ENCODE peak calls at places on chromosome 12, in five cellular contexts. One of them, this sample, is unnamed.

GRCh38 chr12:48351022-48351708 is 446 bp upstream of the ZNF641 start:
- DNase-seq in adrenal gland: peak
- DNase-seq in lower leg skin: peak
- DNase-seq in bronchial epithelial cell: peak
- DNase-seq in heart right ventricle: no peak
- DNase-seq in this sample: peak

GRCh38 chr12:123532021-123532420 is 1.5 kb downstream of the RILPL1 start:
- DNase-seq in adrenal gland: peak
- DNase-seq in lower leg skin: no peak
- DNase-seq in bronchial epithelial cell: peak
- DNase-seq in heart right ventricle: no peak
- DNase-seq in this sample: no peak

GRCh38 chr12:116525418-116526001 is 33.7 kb upstream of the MAP1LC3B2 start:
- DNase-seq in adrenal gland: peak
- DNase-seq in lower leg skin: peak
- DNase-seq in bronchial epithelial cell: peak
- DNase-seq in heart right ventricle: peak
- DNase-seq in this sample: no peak

GRCh38 chr12:47837190-47838171 is 17.8 kb upstream of the HDAC7 start:
- DNase-seq in adrenal gland: peak
- DNase-seq in lower leg skin: peak
- DNase-seq in bronchial epithelial cell: peak
- DNase-seq in heart right ventricle: peak
- DNase-seq in this sample: peak

GRCh38 chr12:54300732-54301427 is at the start of gene NFE2:
- DNase-seq in adrenal gland: peak
- DNase-seq in lower leg skin: peak
- DNase-seq in bronchial epithelial cell: peak
- DNase-seq in heart right ventricle: peak
- DNase-seq in this sample: peak

GRCh38 chr12:116319851-116320621 is 42.5 kb upstream of the MED13L start:
- DNase-seq in adrenal gland: peak
- DNase-seq in lower leg skin: peak
- DNase-seq in bronchial epithelial cell: peak
- DNase-seq in heart right ventricle: peak
- DNase-seq in this sample: no peak

GRCh38 chr12:115424003-115424402 is 740.0 kb upstream of the TBX3 start:
- DNase-seq in adrenal gland: no peak
- DNase-seq in lower leg skin: no peak
- DNase-seq in bronchial epithelial cell: no peak
- DNase-seq in heart right ventricle: no peak
- DNase-seq in this sample: no peak

GRCh38 chr12:91367234-91367849 is 184.7 kb upstream of the DCN start:
- DNase-seq in adrenal gland: no peak
- DNase-seq in lower leg skin: no peak
- DNase-seq in bronchial epithelial cell: peak
- DNase-seq in heart right ventricle: no peak
- DNase-seq in this sample: no peak

GRCh38 chr12:59928416-59928815 is 332.6 kb downstream of the SLC16A7 start:
- DNase-seq in adrenal gland: peak
- DNase-seq in lower leg skin: no peak
- DNase-seq in bronchial epithelial cell: peak
- DNase-seq in heart right ventricle: no peak
- DNase-seq in this sample: no peak

GRCh38 chr12:75935544-75936242 is 95.9 kb downstream of the PHLDA1 start:
- DNase-seq in adrenal gland: no peak
- DNase-seq in lower leg skin: no peak
- DNase-seq in bronchial epithelial cell: no peak
- DNase-seq in heart right ventricle: no peak
- DNase-seq in this sample: no peak

GRCh38 chr12:47820631-47821345 is 1.1 kb upstream of the HDAC7 start:
- DNase-seq in adrenal gland: peak
- DNase-seq in lower leg skin: peak
- DNase-seq in bronchial epithelial cell: peak
- DNase-seq in heart right ventricle: peak
- DNase-seq in this sample: peak

GRCh38 chr12:123145211-123145610 is 5.7 kb downstream of the PITPNM2 start:
- DNase-seq in adrenal gland: no peak
- DNase-seq in lower leg skin: peak
- DNase-seq in bronchial epithelial cell: no peak
- DNase-seq in heart right ventricle: no peak
- DNase-seq in this sample: no peak

GRCh38 chr12:89671469-89671868 is 37.2 kb downstream of the ATP2B1 start:
- DNase-seq in adrenal gland: no peak
- DNase-seq in lower leg skin: no peak
- DNase-seq in bronchial epithelial cell: no peak
- DNase-seq in heart right ventricle: no peak
- DNase-seq in this sample: no peak

GRCh38 chr12:63826002-63826585 is 18.4 kb upstream of the SRGAP1 start:
- DNase-seq in adrenal gland: peak
- DNase-seq in lower leg skin: no peak
- DNase-seq in bronchial epithelial cell: peak
- DNase-seq in heart right ventricle: no peak
- DNase-seq in this sample: no peak

DNA sequence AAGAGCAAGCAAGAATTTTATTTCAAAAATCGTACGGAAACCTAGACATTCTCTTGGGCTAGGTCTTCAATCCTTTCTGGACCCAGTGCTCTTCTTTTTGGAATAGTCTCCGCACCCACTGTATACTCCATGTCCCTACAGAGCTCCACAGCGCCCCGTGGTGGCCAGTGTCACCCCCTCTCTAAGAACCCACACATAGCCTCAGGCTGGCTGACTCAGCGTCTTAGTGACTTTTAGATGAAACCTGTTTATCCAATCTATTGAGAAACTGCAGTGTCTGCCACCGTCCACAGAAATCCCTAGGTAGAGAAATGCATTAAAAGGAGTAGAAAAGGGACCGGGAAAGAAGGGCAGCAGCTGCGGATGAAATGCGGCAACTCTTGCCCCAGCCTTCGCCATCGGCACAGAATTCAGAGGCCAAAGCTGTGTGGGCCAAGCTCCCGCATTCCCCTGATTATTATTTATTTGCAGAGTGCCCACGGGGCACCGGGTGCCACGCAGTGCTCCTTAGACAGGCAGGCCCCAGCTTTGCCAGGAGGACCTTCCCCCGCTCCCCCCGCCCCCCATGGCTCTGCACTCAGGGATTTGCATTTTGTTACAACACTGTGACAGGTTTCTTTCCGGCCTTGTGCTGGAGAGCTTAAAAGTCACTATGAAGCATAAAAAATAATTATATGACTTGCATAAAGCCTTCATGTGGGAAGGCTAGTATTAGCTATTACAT is 170.1 kb upstream of the FKBP4 start:
- DNase-seq in adrenal gland: no peak
- DNase-seq in lower leg skin: no peak
- DNase-seq in bronchial epithelial cell: peak
- DNase-seq in heart right ventricle: no peak
- DNase-seq in this sample: no peak
- TF ChIP-seq CTCF in adrenal gland: no peak
- TF ChIP-seq CTCF in lower leg skin: no peak
- TF ChIP-seq CTCF in bronchial epithelial cell: peak
- TF ChIP-seq CTCF in heart right ventricle: peak
- TF ChIP-seq CTCF in this sample: peak

GRCh38 chr12:11209098-11209497 is 22.4 kb upstream of the TAS2R42 start:
- DNase-seq in adrenal gland: no peak
- DNase-seq in lower leg skin: no peak
- DNase-seq in bronchial epithelial cell: no peak
- DNase-seq in heart right ventricle: no peak
- DNase-seq in this sample: no peak
- TF ChIP-seq CTCF in adrenal gland: no peak
- TF ChIP-seq CTCF in lower leg skin: no peak
- TF ChIP-seq CTCF in bronchial epithelial cell: no peak
- TF ChIP-seq CTCF in heart right ventricle: no peak
- TF ChIP-seq CTCF in this sample: peak

GRCh38 chr12:94326727-94327126 is 132.9 kb downstream of the CEP83 start:
- DNase-seq in adrenal gland: no peak
- DNase-seq in lower leg skin: no peak
- DNase-seq in bronchial epithelial cell: peak
- DNase-seq in heart right ventricle: no peak
- DNase-seq in this sample: no peak

GRCh38 chr12:94327819-94328218 is 131.8 kb downstream of the CEP83 start:
- DNase-seq in adrenal gland: no peak
- DNase-seq in lower leg skin: no peak
- DNase-seq in bronchial epithelial cell: peak
- DNase-seq in heart right ventricle: no peak
- DNase-seq in this sample: no peak

GRCh38 chr12:94326234-94326633 is 133.4 kb downstream of the CEP83 start:
- DNase-seq in adrenal gland: no peak
- DNase-seq in lower leg skin: no peak
- DNase-seq in bronchial epithelial cell: no peak
- DNase-seq in heart right ventricle: no peak
- DNase-seq in this sample: no peak

DNA sequence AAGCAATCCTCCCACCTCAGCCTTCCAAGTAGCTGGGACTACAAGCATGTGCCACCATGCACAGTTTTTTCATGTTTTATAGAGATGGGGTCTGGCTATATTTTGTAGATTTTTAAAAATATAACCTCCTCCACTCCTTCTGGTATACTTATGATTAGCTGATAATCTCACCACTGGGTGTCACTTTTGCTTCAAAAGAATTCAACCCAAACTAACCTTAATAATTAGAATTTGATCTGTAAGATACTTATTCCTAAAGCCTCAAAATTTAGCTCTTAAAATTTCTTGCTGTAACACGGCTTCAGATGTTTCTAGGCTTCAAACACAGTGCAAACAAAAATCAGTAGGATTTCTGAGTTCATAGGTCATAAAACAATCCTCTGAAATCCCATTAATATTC is 130.3 kb downstream of the CEP83 start:
- DNase-seq in adrenal gland: no peak
- DNase-seq in lower leg skin: no peak
- DNase-seq in bronchial epithelial cell: no peak
- DNase-seq in heart right ventricle: no peak
- DNase-seq in this sample: no peak
- TF ChIP-seq CTCF in adrenal gland: peak
- TF ChIP-seq CTCF in lower leg skin: no peak
- TF ChIP-seq CTCF in bronchial epithelial cell: no peak
- TF ChIP-seq CTCF in heart right ventricle: peak
- TF ChIP-seq CTCF in this sample: no peak

GRCh38 chr12:53048033-53048779 is 1.7 kb upstream of the TNS2 start:
- DNase-seq in adrenal gland: peak
- DNase-seq in lower leg skin: peak
- DNase-seq in bronchial epithelial cell: no peak
- DNase-seq in heart right ventricle: peak
- DNase-seq in this sample: no peak
- TF ChIP-seq CTCF in adrenal gland: peak
- TF ChIP-seq CTCF in lower leg skin: no peak
- TF ChIP-seq CTCF in bronchial epithelial cell: peak
- TF ChIP-seq CTCF in heart right ventricle: peak
- TF ChIP-seq CTCF in this sample: no peak

GRCh38 chr12:21264232-21264631 is 70.5 kb downstream of the SLCO1A2 start:
- DNase-seq in adrenal gland: no peak
- DNase-seq in lower leg skin: no peak
- DNase-seq in bronchial epithelial cell: no peak
- DNase-seq in heart right ventricle: no peak
- DNase-seq in this sample: no peak
- TF ChIP-seq CTCF in adrenal gland: no peak
- TF ChIP-seq CTCF in lower leg skin: no peak
- TF ChIP-seq CTCF in bronchial epithelial cell: no peak
- TF ChIP-seq CTCF in heart right ventricle: no peak
- TF ChIP-seq CTCF in this sample: no peak